ENCODE peak calls at places on chromosomes 12 and 14, in six cellular contexts. Q, D, O, W, K and Z are unnamed samples.

GRCh38 chr12:12909995-12910391 is 18.6 kb downstream of the GPRC5A start:
- DNase-seq in O (no peak), D (no peak), W (no peak), K (no peak), Q (no peak), Z (no peak)

GRCh38 chr12:130280226-130280625 is 57.5 kb upstream of the PIWIL1 start:
- DNase-seq in W (no peak), Q (no peak), D (no peak), K (no peak), O (no peak), Z (no peak)

GRCh38 chr14:52413729-52414453 is 99.8 kb downstream of the PTGER2 start:
- DNase-seq in D (no peak), K (no peak), O (no peak), W (no peak), Q (no peak), Z (no peak)

GRCh38 chr14:23449314-23449713 is 13.9 kb upstream of the MYH7 start:
- DNase-seq in O (no peak), D (no peak), K (no peak), W (no peak), Q (no peak), Z (no peak)

GRCh38 chr12:70507442-70507841 is 129.8 kb downstream of the PTPRB start:
- DNase-seq in Q (no peak), O (no peak), W (no peak), K (no peak), D (no peak), Z (no peak)

GRCh38 chr12:4379410-4379809 is at the start of gene FGF23:
- DNase-seq in D (no peak), Q (no peak), K (peak), O (peak), W (no peak), Z (no peak)

GRCh38 chr12:41073633-41074576 is 114.2 kb upstream of the PDZRN4 start:
- DNase-seq in K (no peak), Q (no peak), D (no peak), O (no peak), W (no peak), Z (no peak)

GRCh38 chr12:131642101-131642540 is 68.8 kb upstream of the SFSWAP start:
- DNase-seq in O (no peak), D (no peak), Q (no peak), W (no peak), K (no peak), Z (no peak)

GRCh38 chr12:102748704-102749103 is 168.3 kb downstream of the PAH start:
- DNase-seq in O (no peak), K (no peak), Q (no peak), W (no peak), D (no peak), Z (no peak)

GRCh38 chr12:104877107-104877705 is 80.9 kb downstream of the SLC41A2 start:
- DNase-seq in D (peak), Q (no peak), O (peak), W (no peak), K (peak), Z (peak)

GRCh38 chr12:15651381-15651780 is 137.8 kb downstream of the EPS8 start:
- DNase-seq in D (no peak), O (no peak), K (no peak), W (no peak), Q (no peak), Z (no peak)

GRCh38 chr14:78848234-78848820 is 678.2 kb downstream of the NRXN3 start:
- DNase-seq in D (no peak), W (no peak), K (peak), O (peak), Q (peak), Z (peak)

GRCh38 chr14:106518054-106518943 is 991.9 kb downstream of the TMEM121 start:
- DNase-seq in O (peak), W (peak), K (no peak), D (peak), Q (no peak), Z (peak)

GRCh38 chr12:113844495-113845175 is 121.5 kb downstream of the RBM19 start:
- DNase-seq in D (no peak), Q (no peak), O (peak), K (no peak), W (no peak), Z (no peak)

GRCh38 chr12:120820885-120821510 is 83.2 kb downstream of the SPPL3 start:
- DNase-seq in W (no peak), D (no peak), O (no peak), K (no peak), Q (no peak), Z (no peak)

GRCh38 chr12:75579552-75579951 is 68.1 kb upstream of the KRR1 start:
- DNase-seq in D (no peak), O (no peak), W (no peak), K (no peak), Q (no peak), Z (no peak)

GRCh38 chr12:65728913-65729793 is 95.1 kb upstream of the HMGA2 start:
- DNase-seq in D (no peak), O (no peak), K (peak), Q (no peak), W (no peak), Z (no peak)
- H3K27ac ChIP-seq in D (no peak), O (no peak), K (no peak), Q (no peak), W (no peak), Z (no peak)

GRCh38 chr12:123532808-123533649 is 490 bp downstream of the RILPL1 start:
- DNase-seq in W (peak), O (peak), D (no peak), Q (peak), K (peak), Z (peak)
- H3K27ac ChIP-seq in W (peak), O (peak), D (no peak), Q (no peak), K (peak), Z (peak)

DNA sequence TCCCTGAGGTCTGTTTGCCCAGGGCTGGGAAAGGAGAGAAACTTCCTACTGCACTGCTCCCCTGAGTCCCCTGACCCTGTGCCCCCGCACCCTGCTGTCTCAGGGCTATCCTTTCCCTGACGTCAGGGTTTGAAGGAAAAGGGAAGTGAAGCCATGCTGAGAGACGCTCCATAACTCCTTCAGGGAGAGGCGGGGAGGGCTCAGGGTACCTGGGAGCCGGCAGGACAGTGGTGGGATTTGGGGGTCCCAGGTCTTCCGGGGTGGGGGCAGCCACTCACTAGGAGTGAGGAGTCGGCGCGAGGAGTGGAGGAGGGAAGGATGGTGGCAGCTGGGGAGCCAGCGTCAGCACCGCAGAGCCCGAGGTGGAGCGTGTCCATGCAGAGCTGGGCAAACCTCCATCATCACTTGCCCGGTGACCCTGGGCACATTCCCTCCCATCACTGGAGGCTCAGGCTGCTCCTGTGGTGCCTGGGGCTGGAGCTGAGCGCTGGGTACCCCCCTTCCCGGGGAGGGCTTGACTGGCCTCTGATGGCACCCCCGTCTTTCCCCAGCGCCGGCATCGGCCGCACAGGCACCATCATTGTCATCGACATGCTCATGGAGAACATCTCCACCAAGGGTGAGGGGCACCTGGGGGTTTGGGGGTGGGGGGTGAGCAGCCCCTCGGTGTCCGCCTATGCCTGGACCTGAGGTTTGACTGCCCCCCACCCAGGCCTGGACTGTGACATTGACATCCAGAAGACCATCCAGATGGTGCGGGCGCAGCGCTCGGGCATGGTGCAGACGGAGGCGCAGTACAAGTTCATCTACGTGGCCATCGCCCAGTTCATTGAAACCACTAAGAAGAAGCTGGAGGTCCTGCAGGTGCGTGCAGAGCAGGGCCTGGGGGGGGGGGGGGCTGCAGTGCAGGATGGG is 8.5 kb downstream of the PTPN6 start:
- DNase-seq in O (no peak), D (peak), Q (peak), W (peak), K (no peak), Z (peak)
- H3K27ac ChIP-seq in O (peak), D (peak), Q (no peak), W (peak), K (peak), Z (peak)

GRCh38 chr14:103126873-103127304 is 3.6 kb downstream of the TNFAIP2 start:
- DNase-seq in Q (peak), W (peak), O (no peak), K (peak), D (no peak), Z (peak)
- H3K27ac ChIP-seq in Q (no peak), W (no peak), O (no peak), K (no peak), D (no peak), Z (peak)

GRCh38 chr14:63642656-63643382 is 1.1 kb upstream of the WDR89 start:
- DNase-seq in W (no peak), K (no peak), D (no peak), O (no peak), Q (no peak), Z (no peak)
- H3K27ac ChIP-seq in W (peak), K (peak), D (peak), O (no peak), Q (peak), Z (peak)